ENCODE peak calls at places on chromosomes 16 and 17, in nine cellular contexts. W, C, Y, H, G, Q, K, U and T are unnamed samples.

GRCh38 chr17:5975651-5976050 is 94.5 kb upstream of the WSCD1 start:
- DNase-seq in W (no peak), C (no peak), Y (no peak), H (no peak), G (no peak), Q (no peak), K (no peak), U (no peak), T (no peak)

GRCh38 chr17:41962111-41962510 is 4.5 kb upstream of the CNP start:
- DNase-seq in W (no peak), C (no peak), Y (no peak), H (no peak), G (no peak), Q (no peak), K (no peak), U (no peak), T (no peak)

GRCh38 chr17:9370464-9370863 is 205.2 kb downstream of the STX8 start:
- DNase-seq in W (no peak), C (no peak), Y (no peak), H (no peak), G (peak), Q (peak), K (peak), U (no peak), T (no peak)

GRCh38 chr17:5680766-5681165 is 96.5 kb upstream of the NLRP1 start:
- DNase-seq in W (no peak), C (no peak), Y (no peak), H (no peak), G (no peak), Q (no peak), K (no peak), U (no peak), T (no peak)

GRCh38 chr16:50295541-50296132 is 29.3 kb downstream of the ADCY7 start:
- DNase-seq in W (no peak), C (no peak), Y (no peak), H (no peak), G (no peak), Q (no peak), K (no peak), U (no peak), T (no peak)

GRCh38 chr17:62090868-62091267 is 25.8 kb upstream of the MED13 start:
- DNase-seq in W (no peak), C (no peak), Y (no peak), H (no peak), G (no peak), Q (no peak), K (no peak), U (no peak), T (no peak)

GRCh38 chr17:18980682-18981384 is 23.7 kb downstream of the FAM83G start:
- DNase-seq in W (no peak), C (no peak), Y (no peak), H (no peak), G (peak), Q (no peak), K (no peak), U (no peak), T (peak)

GRCh38 chr17:20072692-20072992 is 63.5 kb downstream of the SPECC1 start:
- DNase-seq in W (no peak), C (no peak), Y (no peak), H (no peak), G (no peak), Q (no peak), K (no peak), U (no peak), T (no peak)

GRCh38 chr16:74865922-74866598 is 91.4 kb upstream of the FA2H start:
- DNase-seq in W (no peak), C (no peak), Y (peak), H (no peak), G (no peak), Q (no peak), K (peak), U (no peak), T (peak)

GRCh38 chr16:88303890-88304819 is 78.6 kb upstream of the ZNF469 start:
- DNase-seq in W (no peak), C (peak), Y (peak), H (peak), G (peak), Q (peak), K (peak), U (no peak), T (peak)

GRCh38 chr16:66588981-66589713 is 9.9 kb downstream of the CMTM2 start:
- DNase-seq in W (peak), C (no peak), Y (no peak), H (no peak), G (peak), Q (peak), K (no peak), U (no peak), T (no peak)

GRCh38 chr17:31598921-31599571 is 207.6 kb downstream of the RAB11FIP4 start:
- DNase-seq in W (no peak), C (no peak), Y (no peak), H (no peak), G (peak), Q (no peak), K (no peak), U (no peak), T (no peak)

GRCh38 chr17:70295732-70296131 is 126.4 kb downstream of the KCNJ2 start:
- DNase-seq in W (no peak), C (no peak), Y (no peak), H (no peak), G (no peak), Q (no peak), K (no peak), U (no peak), T (no peak)

GRCh38 chr17:16215002-16215272 is 397 bp downstream of the NCOR1 start:
- DNase-seq in W (no peak), C (no peak), Y (no peak), H (no peak), G (peak), Q (no peak), K (peak), U (peak), T (peak)

GRCh38 chr17:81489012-81489968 is 23.3 kb downstream of the ACTG1 start:
- DNase-seq in W (no peak), C (no peak), Y (no peak), H (no peak), G (no peak), Q (no peak), K (no peak), U (no peak), T (no peak)

GRCh38 chr17:43401293-43401692 is 2.5 kb downstream of the ARL4D start:
- DNase-seq in W (no peak), C (peak), Y (peak), H (peak), G (peak), Q (peak), K (peak), U (no peak), T (peak)

GRCh38 chr17:42050360-42051012 is at the start of gene C17orf113:
- DNase-seq in W (peak), C (no peak), Y (no peak), H (no peak), G (no peak), Q (peak), K (peak), U (peak), T (no peak)

GRCh38 chr17:40437095-40437732 is 6.0 kb upstream of the IGFBP4 start:
- DNase-seq in W (no peak), C (no peak), Y (no peak), H (no peak), G (peak), Q (no peak), K (no peak), U (no peak), T (no peak)

GRCh38 chr16:55843105-55843395 is 10.2 kb upstream of the CES1 start:
- DNase-seq in W (no peak), C (no peak), Y (no peak), H (no peak), G (no peak), Q (no peak), K (no peak), U (no peak), T (no peak)

GRCh38 chr17:62057696-62058095 is 7.4 kb downstream of the MED13 start:
- DNase-seq in W (no peak), C (no peak), Y (no peak), H (no peak), G (no peak), Q (no peak), K (no peak), U (no peak), T (no peak)

GRCh38 chr17:78888911-78889496 is 14.0 kb downstream of the CEP295NL start:
- DNase-seq in W (no peak), C (no peak), Y (no peak), H (no peak), G (no peak), Q (no peak), K (no peak), U (no peak), T (no peak)

GRCh38 chr17:32486701-32487459 is at the start of gene CDK5R1:
- DNase-seq in W (peak), C (no peak), Y (no peak), H (no peak), G (peak), Q (peak), K (peak), U (no peak), T (peak)

GRCh38 chr17:39110435-39111136 is 40.9 kb downstream of the PLXDC1 start:
- DNase-seq in W (no peak), C (no peak), Y (no peak), H (no peak), G (no peak), Q (no peak), K (no peak), U (no peak), T (no peak)

GRCh38 chr17:1083451-1084187 is 86.7 kb downstream of the TIMM22 start:
- DNase-seq in W (no peak), C (no peak), Y (no peak), H (no peak), G (peak), Q (no peak), K (no peak), U (no peak), T (no peak)

GRCh38 chr16:48542966-48543365 is 67.0 kb downstream of the N4BP1 start:
- DNase-seq in W (no peak), C (no peak), Y (no peak), H (no peak), G (no peak), Q (no peak), K (no peak), U (no peak), T (no peak)

GRCh38 chr16:57341441-57342303 is 16.9 kb upstream of the CCL22 start:
- DNase-seq in W (no peak), C (peak), Y (peak), H (peak), G (peak), Q (peak), K (peak), U (no peak), T (peak)

GRCh38 chr16:49876716-49877129 is 20.8 kb upstream of the ZNF423 start:
- DNase-seq in W (no peak), C (no peak), Y (no peak), H (no peak), G (peak), Q (no peak), K (no peak), U (no peak), T (peak)

GRCh38 chr17:72171703-72172670 is 51.2 kb downstream of the SOX9 start:
- DNase-seq in W (no peak), C (no peak), Y (no peak), H (no peak), G (no peak), Q (no peak), K (no peak), U (no peak), T (no peak)

GRCh38 chr17:62140836-62141235 is 75.8 kb upstream of the MED13 start:
- DNase-seq in W (no peak), C (no peak), Y (no peak), H (no peak), G (peak), Q (no peak), K (no peak), U (no peak), T (no peak)

GRCh38 chr17:15475620-15476354 is 8.4 kb upstream of the CDRT4 start:
- DNase-seq in W (no peak), C (no peak), Y (peak), H (peak), G (peak), Q (peak), K (peak), U (no peak), T (peak)

GRCh38 chr16:24085665-24086064 is 170.5 kb upstream of the CACNG3 start:
- DNase-seq in W (no peak), C (no peak), Y (no peak), H (no peak), G (no peak), Q (no peak), K (no peak), U (no peak), T (no peak)

GRCh38 chr17:57955183-57955952 is at the start of gene CUEDC1:
- DNase-seq in W (peak), C (no peak), Y (no peak), H (no peak), G (peak), Q (peak), K (peak), U (peak), T (peak)

GRCh38 chr16:55045329-55046145 is 114.9 kb downstream of the IRX5 start:
- DNase-seq in W (no peak), C (no peak), Y (no peak), H (no peak), G (no peak), Q (no peak), K (no peak), U (no peak), T (no peak)

GRCh38 chr16:87965973-87966667 is 14.9 kb downstream of the BANP start:
- DNase-seq in W (no peak), C (no peak), Y (no peak), H (peak), G (peak), Q (no peak), K (peak), U (no peak), T (peak)

GRCh38 chr16:69873783-69874182 is 77.4 kb upstream of the CLEC18A start:
- DNase-seq in W (no peak), C (no peak), Y (no peak), H (no peak), G (no peak), Q (no peak), K (no peak), U (no peak), T (no peak)

GRCh38 chr17:60396412-60396811 is 4.5 kb upstream of the USP32 start:
- DNase-seq in W (no peak), C (no peak), Y (no peak), H (no peak), G (no peak), Q (no peak), K (no peak), U (no peak), T (no peak)

GRCh38 chr17:60395508-60396065 is 3.7 kb upstream of the USP32 start:
- DNase-seq in W (no peak), C (no peak), Y (no peak), H (no peak), G (no peak), Q (no peak), K (no peak), U (no peak), T (no peak)

GRCh38 chr17:60401819-60402218 is 9.9 kb upstream of the USP32 start:
- DNase-seq in W (no peak), C (no peak), Y (no peak), H (no peak), G (no peak), Q (no peak), K (no peak), U (no peak), T (no peak)

GRCh38 chr17:60393840-60394529 is 2.1 kb upstream of the USP32 start:
- DNase-seq in W (no peak), C (no peak), Y (no peak), H (no peak), G (no peak), Q (no peak), K (no peak), U (no peak), T (no peak)

GRCh38 chr17:60398227-60398959 is 6.5 kb upstream of the USP32 start:
- DNase-seq in W (no peak), C (no peak), Y (no peak), H (no peak), G (no peak), Q (no peak), K (no peak), U (no peak), T (no peak)
- TF ChIP-seq CTCF in W (no peak), C (no peak), Y (no peak), H (no peak), G (no peak), Q (no peak), K (no peak), U (no peak), T (no peak)

GRCh38 chr17:53148058-53148457 is 674.7 kb upstream of the KIF2B start:
- DNase-seq in W (no peak), C (no peak), Y (no peak), H (no peak), G (no peak), Q (no peak), K (no peak), U (no peak), T (no peak)

DNA sequence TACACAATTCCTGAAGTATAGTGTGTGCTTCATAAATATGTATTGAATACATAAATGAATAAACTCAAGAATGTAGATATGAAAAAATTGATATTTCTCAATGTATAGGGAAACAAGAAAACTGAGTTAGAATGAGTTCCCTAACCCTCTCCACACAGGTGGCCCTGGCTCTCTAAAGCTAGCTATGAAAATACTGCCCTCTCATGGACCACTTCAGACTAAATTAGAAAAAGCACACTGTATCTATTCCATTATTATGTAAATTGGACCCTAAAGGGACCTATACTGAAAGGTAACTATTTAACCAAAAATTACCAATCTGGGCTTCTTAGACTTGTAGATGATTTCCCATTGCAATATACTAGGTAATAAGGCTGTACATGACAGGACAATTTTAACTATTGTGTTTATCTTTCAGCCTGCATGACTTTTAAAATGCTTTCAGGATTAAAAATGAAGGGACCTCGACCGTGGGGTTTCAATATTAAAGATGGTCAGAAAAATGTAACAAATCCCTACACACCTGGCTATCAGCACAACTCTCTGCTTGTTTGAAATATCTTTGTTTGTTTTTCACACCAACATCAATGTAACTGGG is 672.5 kb upstream of the KIF2B start:
- DNase-seq in W (no peak), C (no peak), Y (no peak), H (no peak), G (no peak), Q (no peak), K (no peak), U (no peak), T (no peak)
- TF ChIP-seq CTCF in W (no peak), C (no peak), Y (no peak), H (no peak), G (no peak), Q (no peak), K (no peak), U (no peak), T (no peak)

DNA sequence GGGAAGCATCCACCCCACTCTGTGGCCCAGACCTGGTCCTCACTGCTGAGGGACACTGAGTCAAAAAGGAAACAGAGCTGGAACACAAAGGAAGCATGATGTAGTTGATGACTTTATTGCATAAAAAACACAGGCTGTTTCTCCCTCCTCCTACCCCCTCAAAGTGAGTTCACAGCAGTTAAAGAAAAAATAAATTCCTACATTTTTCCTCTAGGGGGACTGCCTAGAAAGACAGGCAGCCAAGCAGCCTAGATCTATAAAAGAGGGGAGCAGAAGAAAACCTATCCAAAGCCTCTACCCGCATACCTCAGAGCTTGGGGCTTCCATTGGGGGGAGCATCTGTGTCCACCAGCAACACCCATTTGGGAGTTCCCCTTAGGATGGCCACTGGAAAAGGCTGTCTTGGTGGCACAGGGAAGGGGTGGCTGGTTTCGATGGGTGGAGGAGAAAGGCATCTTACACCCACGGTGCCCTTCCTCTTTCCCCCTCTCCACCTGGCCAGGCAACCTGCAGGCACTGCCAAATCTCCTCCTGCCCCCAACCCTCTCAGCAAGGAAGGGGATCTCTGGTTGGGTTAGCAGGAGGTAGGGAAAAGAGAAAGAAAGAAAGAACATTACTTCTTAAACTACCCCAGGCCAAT is 3.9 kb upstream of the SCRN2 start:
- DNase-seq in W (no peak), C (no peak), Y (no peak), H (no peak), G (peak), Q (no peak), K (peak), U (no peak), T (peak)
- TF ChIP-seq CTCF in W (no peak), C (peak), Y (peak), H (peak), G (peak), Q (peak), K (peak), U (no peak), T (peak)

GRCh38 chr17:45300060-45300751 is 16.6 kb downstream of the MAP3K14 start:
- DNase-seq in W (no peak), C (no peak), Y (no peak), H (no peak), G (no peak), Q (no peak), K (no peak), U (no peak), T (no peak)
- TF ChIP-seq CTCF in W (no peak), C (no peak), Y (no peak), H (no peak), G (no peak), Q (no peak), K (no peak), U (no peak), T (no peak)

DNA sequence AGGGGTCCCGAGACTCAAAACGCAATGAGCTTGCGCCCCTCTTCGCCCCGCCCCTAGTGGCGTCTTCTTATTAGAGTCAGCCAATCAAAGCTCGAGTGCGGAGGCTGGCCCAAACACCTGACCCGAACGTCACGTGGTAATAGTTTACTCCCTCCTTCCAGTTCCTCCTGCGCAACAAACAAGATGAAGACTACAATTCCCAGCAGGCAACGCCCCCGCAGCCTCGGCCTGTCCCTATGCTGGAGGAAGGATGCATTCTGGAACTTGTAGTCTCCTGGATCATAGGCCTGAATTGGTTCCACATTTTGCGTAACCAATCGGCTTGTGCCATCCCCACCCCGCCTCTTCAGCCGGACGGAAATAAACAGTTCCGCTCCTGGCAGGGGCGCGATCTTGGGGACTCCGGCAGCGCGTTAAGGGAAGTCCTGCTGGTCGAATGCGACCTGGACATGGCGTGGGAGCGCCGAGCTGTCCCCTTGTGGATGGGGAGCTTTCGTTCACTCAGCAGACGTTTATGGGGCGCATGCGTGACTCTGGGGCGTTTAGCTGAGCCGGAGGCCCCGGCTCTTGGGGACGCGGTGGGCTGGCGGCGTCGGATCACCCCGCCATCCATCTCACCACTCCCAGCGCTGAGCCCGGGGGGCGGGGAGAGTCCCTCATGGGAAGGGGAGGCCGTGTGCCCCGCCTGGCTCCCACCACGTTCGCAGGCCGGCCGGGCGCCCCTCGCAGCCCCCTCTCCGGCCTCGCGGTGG is at the start of gene WBP2:
- DNase-seq in W (peak), C (peak), Y (peak), H (peak), G (peak), Q (peak), K (peak), U (peak), T (peak)
- TF ChIP-seq CTCF in W (peak), C (peak), Y (peak), H (peak), G (no peak), Q (no peak), K (peak), U (peak), T (peak)

GRCh38 chr16:30901201-30902069 is 5.0 kb downstream of the CTF1 start:
- DNase-seq in W (no peak), C (no peak), Y (no peak), H (no peak), G (peak), Q (no peak), K (no peak), U (no peak), T (no peak)
- TF ChIP-seq CTCF in W (no peak), C (no peak), Y (no peak), H (no peak), G (no peak), Q (no peak), K (no peak), U (no peak), T (no peak)

GRCh38 chr16:85917012-85917411 is 18.1 kb downstream of the IRF8 start:
- DNase-seq in W (no peak), C (no peak), Y (no peak), H (no peak), G (no peak), Q (no peak), K (no peak), U (no peak), T (no peak)
- TF ChIP-seq CTCF in W (no peak), C (no peak), Y (no peak), H (no peak), G (peak), Q (no peak), K (peak), U (no peak), T (peak)

GRCh38 chr17:14294876-14295275 is 6.0 kb upstream of the HS3ST3B1 start:
- DNase-seq in W (no peak), C (no peak), Y (no peak), H (no peak), G (no peak), Q (no peak), K (no peak), U (no peak), T (no peak)
- TF ChIP-seq CTCF in W (peak), C (no peak), Y (no peak), H (no peak), G (no peak), Q (no peak), K (no peak), U (no peak), T (no peak)